ENCODE peak calls at places on chromosomes 3 and 15, in four cellular contexts. O, I, Z and T are unnamed samples.

GRCh38 chr15:77015651-77016320 is 20.9 kb downstream of the PSTPIP1 start:
- ATAC-seq in O (no peak), I (no peak), Z (no peak), T (no peak)

GRCh38 chr15:80090879-80091503 is 31.5 kb downstream of the ZFAND6 start:
- ATAC-seq in O (no peak), I (no peak), Z (no peak), T (no peak)

GRCh38 chr15:59392299-59392698 is 19.6 kb upstream of the MYO1E start:
- ATAC-seq in O (no peak), I (no peak), Z (no peak), T (no peak)

GRCh38 chr3:8540456-8540855 is 38.8 kb downstream of the LMCD1 start:
- ATAC-seq in O (peak), I (no peak), Z (no peak), T (peak)

GRCh38 chr3:111701292-111701906 is 106.3 kb upstream of the ZBED2 start:
- ATAC-seq in O (no peak), I (no peak), Z (no peak), T (no peak)

GRCh38 chr15:37112171-37112570 is 11.8 kb upstream of the MEIS2 start:
- ATAC-seq in O (no peak), I (no peak), Z (peak), T (peak)

GRCh38 chr3:175956964-175957363 is 1097.8 kb downstream of the NAALADL2 start:
- ATAC-seq in O (no peak), I (no peak), Z (no peak), T (no peak)

GRCh38 chr3:47244531-47245100 is 38.0 kb downstream of the KIF9 start:
- ATAC-seq in O (no peak), I (no peak), Z (no peak), T (no peak)

GRCh38 chr3:123720638-123721037 is 135.8 kb upstream of the HACD2 start:
- ATAC-seq in O (no peak), I (no peak), Z (no peak), T (peak)

GRCh38 chr15:98968576-98968975 is 39.0 kb downstream of the PGPEP1L start:
- ATAC-seq in O (no peak), I (no peak), Z (no peak), T (no peak)

GRCh38 chr15:45340429-45340828 is 37.9 kb downstream of the GATM start:
- ATAC-seq in O (no peak), I (no peak), Z (peak), T (no peak)

GRCh38 chr3:49217688-49218470 is 46.5 kb downstream of the KLHDC8B start:
- ATAC-seq in O (peak), I (no peak), Z (no peak), T (peak)

GRCh38 chr3:124786491-124787241 is 56.4 kb downstream of the UMPS start:
- ATAC-seq in O (peak), I (no peak), Z (peak), T (peak)

GRCh38 chr3:126156468-126156867 is 23.9 kb downstream of the ALDH1L1 start:
- ATAC-seq in O (peak), I (no peak), Z (no peak), T (no peak)

GRCh38 chr15:97849183-97849582 is 111.3 kb upstream of the ARRDC4 start:
- ATAC-seq in O (no peak), I (no peak), Z (no peak), T (no peak)

GRCh38 chr3:122941233-122942206 is 86.0 kb downstream of the SEMA5B start:
- ATAC-seq in O (no peak), I (no peak), Z (no peak), T (no peak)

GRCh38 chr3:171088984-171089754 is 62.6 kb upstream of the SLC2A2 start:
- ATAC-seq in O (peak), I (no peak), Z (peak), T (peak)

GRCh38 chr3:119681279-119681678 is 4.1 kb upstream of the COX17 start:
- ATAC-seq in O (no peak), I (no peak), Z (no peak), T (no peak)

GRCh38 chr3:65412591-65412990 is 626.1 kb downstream of the MAGI1 start:
- ATAC-seq in O (peak), I (no peak), Z (peak), T (no peak)

GRCh38 chr15:95365615-95366107 is 964.8 kb upstream of the NR2F2 start:
- ATAC-seq in O (peak), I (no peak), Z (no peak), T (peak)

GRCh38 chr3:187900961-187901755 is 155.9 kb upstream of the BCL6 start:
- ATAC-seq in O (no peak), I (no peak), Z (no peak), T (no peak)

GRCh38 chr15:32033186-32033890 is 3.0 kb downstream of the CHRNA7 start:
- ATAC-seq in O (no peak), I (no peak), Z (peak), T (no peak)

GRCh38 chr15:32028921-32029320 is 1.4 kb upstream of the CHRNA7 start:
- ATAC-seq in O (no peak), I (no peak), Z (no peak), T (no peak)

GRCh38 chr15:32029409-32029861 is 880 bp upstream of the CHRNA7 start:
- ATAC-seq in O (peak), I (no peak), Z (peak), T (peak)

GRCh38 chr15:32030795-32031194 is 480 bp downstream of the CHRNA7 start:
- ATAC-seq in O (peak), I (no peak), Z (peak), T (no peak)

GRCh38 chr15:32029862-32030781 is at the start of gene CHRNA7:
- ATAC-seq in O (peak), I (peak), Z (peak), T (peak)
- TF ChIP-seq CTCF in O (peak), I (no peak), Z (peak), T (peak)

DNA sequence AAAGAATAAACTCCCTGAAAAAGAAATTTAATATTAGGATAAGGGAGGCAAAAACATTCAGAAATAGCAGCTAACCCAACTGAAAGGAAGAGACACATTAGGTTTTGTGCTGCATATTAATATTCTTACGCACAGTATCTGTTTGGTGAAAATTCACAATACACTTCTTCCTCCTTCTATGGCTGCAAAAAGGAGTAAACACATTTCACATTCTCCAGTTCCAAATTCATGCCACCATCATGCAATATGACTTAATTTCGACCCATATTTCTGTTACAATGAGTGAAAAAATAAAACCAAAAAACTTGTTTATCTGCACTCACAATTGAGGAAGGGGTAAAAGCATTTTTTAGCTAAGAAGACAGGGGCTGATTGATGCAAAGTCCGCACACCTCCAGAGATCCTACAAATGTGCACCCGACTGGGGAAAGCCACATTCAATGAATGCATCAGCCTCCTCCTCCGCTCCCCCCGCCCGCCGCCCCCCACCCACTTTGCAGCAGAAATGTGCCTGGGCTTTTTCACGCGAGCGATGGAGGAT is 1.0 kb downstream of the RFX7 start:
- ATAC-seq in O (no peak), I (no peak), Z (no peak), T (no peak)
- TF ChIP-seq CTCF in O (no peak), I (no peak), Z (no peak), T (no peak)

GRCh38 chr15:75721462-75721922 is 8.8 kb upstream of the CSPG4 start:
- ATAC-seq in O (no peak), I (no peak), Z (no peak), T (no peak)

GRCh38 chr15:75721923-75722870 is 9.5 kb upstream of the CSPG4 start:
- ATAC-seq in O (no peak), I (no peak), Z (no peak), T (no peak)

GRCh38 chr15:75723171-75723846 is 10.7 kb upstream of the CSPG4 start:
- ATAC-seq in O (no peak), I (no peak), Z (peak), T (no peak)

GRCh38 chr15:75720297-75720696 is 7.6 kb upstream of the CSPG4 start:
- ATAC-seq in O (no peak), I (no peak), Z (no peak), T (no peak)

DNA sequence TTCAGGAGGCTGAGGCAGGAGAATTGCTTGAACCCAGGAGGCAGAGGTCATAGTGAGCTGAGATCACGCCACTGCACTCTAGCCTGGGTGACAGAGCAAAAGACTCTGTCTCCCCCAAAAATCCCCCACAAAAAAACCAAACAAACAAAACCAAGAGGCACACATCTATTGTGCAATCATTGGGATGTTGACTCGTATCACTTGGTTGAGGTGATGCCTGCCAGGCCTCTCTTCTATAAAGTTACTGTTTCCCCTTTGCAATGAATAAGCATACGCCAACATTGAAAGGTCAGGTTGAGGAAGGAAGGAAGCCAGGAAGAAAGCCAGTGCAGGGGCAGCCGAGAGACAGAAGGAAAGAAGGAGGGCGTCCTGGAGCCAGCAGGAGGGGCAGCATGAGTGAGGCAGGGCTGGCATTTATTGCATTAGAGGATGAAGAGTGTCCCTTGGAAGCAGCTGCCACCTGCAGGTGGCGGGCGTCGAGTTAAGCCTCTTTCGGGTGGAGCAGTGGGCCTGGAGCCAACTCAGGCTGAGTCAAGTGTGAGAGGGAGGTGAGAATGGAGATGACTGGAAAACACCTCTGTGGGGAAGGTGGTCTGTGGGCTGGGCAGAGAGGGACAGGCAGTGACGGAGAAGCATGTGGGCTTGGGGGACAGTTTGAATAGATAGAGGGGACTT is 8.3 kb upstream of the CSPG4 start:
- ATAC-seq in O (no peak), I (no peak), Z (peak), T (no peak)
- TF ChIP-seq CTCF in O (peak), I (no peak), Z (peak), T (peak)

DNA sequence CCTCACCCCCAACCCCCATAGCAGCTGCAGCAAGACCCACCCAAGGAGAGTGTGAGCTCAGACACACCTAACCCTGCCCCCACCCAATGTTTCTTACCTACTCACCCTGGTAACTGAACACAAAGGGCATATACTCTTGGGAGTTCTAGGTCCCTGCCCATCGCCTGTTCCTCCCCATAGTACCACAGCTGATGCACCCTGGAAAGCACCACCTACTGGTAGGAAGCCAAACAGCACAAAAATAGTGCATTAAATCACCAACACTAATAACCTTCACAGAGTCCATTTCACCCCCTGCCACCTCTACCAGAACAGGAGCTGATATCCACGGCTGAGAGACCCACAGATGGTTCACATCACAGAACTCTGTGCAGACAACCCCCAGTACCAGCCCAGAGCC is 245.2 kb downstream of the EFHB start:
- ATAC-seq in O (no peak), I (no peak), Z (no peak), T (no peak)
- TF ChIP-seq CTCF in O (no peak), I (no peak), Z (no peak), T (no peak)

GRCh38 chr15:91849749-91850161 is 3.8 kb upstream of the SLCO3A1 start:
- ATAC-seq in O (no peak), I (no peak), Z (no peak), T (no peak)
- TF ChIP-seq CTCF in O (peak), I (peak), Z (peak), T (peak)

DNA sequence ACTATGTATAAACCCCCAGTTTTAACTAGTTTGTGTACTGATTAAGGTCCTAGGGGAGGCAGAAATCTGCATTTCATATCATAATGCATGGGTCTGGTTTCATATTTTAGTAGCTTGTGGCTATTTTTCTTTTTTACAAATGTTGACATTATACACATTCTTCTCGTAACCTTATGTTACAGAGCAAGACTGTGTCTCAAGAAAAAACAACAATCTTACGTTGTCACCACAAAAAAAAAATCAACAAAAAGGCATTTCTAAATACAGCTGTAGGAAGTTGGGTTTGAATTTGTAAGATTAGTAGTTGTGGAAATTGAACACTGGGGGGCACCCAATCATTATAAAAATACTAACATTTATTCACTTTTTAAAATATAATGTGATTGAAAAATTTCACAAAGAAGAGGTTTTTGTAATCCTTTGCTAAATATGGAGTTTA is 17.9 kb downstream of the SERP1 start:
- ATAC-seq in O (peak), I (peak), Z (no peak), T (no peak)
- TF ChIP-seq CTCF in O (peak), I (peak), Z (no peak), T (no peak)

GRCh38 chr15:28934645-28935044 is 48.9 kb downstream of the APBA2 start:
- ATAC-seq in O (no peak), I (no peak), Z (no peak), T (no peak)

GRCh38 chr15:28936081-28936480 is 50.3 kb downstream of the APBA2 start:
- ATAC-seq in O (no peak), I (no peak), Z (no peak), T (no peak)

GRCh38 chr15:28936481-28936881 is 50.7 kb downstream of the APBA2 start:
- ATAC-seq in O (no peak), I (no peak), Z (no peak), T (no peak)

GRCh38 chr15:28933710-28934445 is 48.1 kb downstream of the APBA2 start:
- ATAC-seq in O (no peak), I (no peak), Z (no peak), T (no peak)

GRCh38 chr15:28935316-28935715 is 49.5 kb downstream of the APBA2 start:
- ATAC-seq in O (no peak), I (peak), Z (peak), T (no peak)
- TF ChIP-seq CTCF in O (peak), I (peak), Z (no peak), T (no peak)

GRCh38 chr3:150384517-150385212 is 23.4 kb upstream of the TSC22D2 start:
- ATAC-seq in O (peak), I (peak), Z (peak), T (peak)
- TF ChIP-seq CTCF in O (no peak), I (peak), Z (no peak), T (no peak)